ENCODE peak calls at places on chromosomes 1 and 21, in ten cellular contexts. K is stimulated activated CD8-positive, alpha-beta memory T cell treated with anti-CD3 and anti-CD28 coated beads, Interleukin-2, amount 100 ng/mL, for 1 hour; V is H7; W is stimulated activated naive CD8-positive, alpha-beta T cell treated with anti-CD3 and anti-CD28 coated beads, Interleukin-15, amount 100 ng/mL, for 72 hours; G is GM20000; M is colonic mucosa; O is left lobe of liver; H is midbrain; T is heart right ventricle; C is cardiac fibroblast. L is an unnamed sample.

GRCh38 chr1:196960854-196961253 is 16.5 kb upstream of the CFHR5 start:
- DNase-seq in K (no peak), V (no peak), W (no peak), G (no peak), M (no peak), O (no peak), H (no peak), T (no peak), C (no peak), L (no peak)

GRCh38 chr1:214310010-214310409 is 29.1 kb downstream of the SMYD2 start:
- DNase-seq in K (no peak), V (no peak), W (no peak), G (no peak), M (no peak), O (no peak), H (no peak), T (no peak), C (no peak), L (no peak)

GRCh38 chr1:12415239-12415543 is 185.4 kb downstream of the VPS13D start:
- DNase-seq in K (no peak), V (no peak), W (no peak), G (no peak), M (no peak), O (no peak), H (no peak), T (no peak), C (peak; percentile 51), L (no peak)

GRCh38 chr1:205991237-205991636 is 12.0 kb downstream of the RAB7B start:
- DNase-seq in K (no peak), V (no peak), W (no peak), G (no peak), M (no peak), O (no peak), H (no peak), T (no peak), C (peak; percentile 34), L (no peak)

GRCh38 chr1:29233693-29234092 is 2.6 kb upstream of the PTPRU start:
- DNase-seq in K (no peak), V (no peak), W (no peak), G (no peak), M (no peak), O (no peak), H (no peak), T (no peak), C (no peak), L (no peak)

GRCh38 chr1:82319526-82319925 is 518.8 kb downstream of the ADGRL2 start:
- DNase-seq in K (no peak), V (no peak), W (no peak), G (no peak), M (no peak), O (no peak), H (no peak), T (no peak), C (peak; percentile 47), L (no peak)

GRCh38 chr1:235898126-235898525 is 31.4 kb upstream of the LYST start:
- DNase-seq in K (no peak), V (no peak), W (no peak), G (no peak), M (no peak), O (no peak), H (no peak), T (no peak), C (peak; percentile 36), L (no peak)

GRCh38 chr1:61477301-61477700 is 247.6 kb downstream of the TM2D1 start:
- DNase-seq in K (no peak), V (peak; percentile 46), W (no peak), G (no peak), M (no peak), O (no peak), H (no peak), T (no peak), C (no peak), L (no peak)

GRCh38 chr1:181107711-181108110 is 19.2 kb downstream of the IER5 start:
- DNase-seq in K (no peak), V (no peak), W (no peak), G (no peak), M (no peak), O (no peak), H (no peak), T (no peak), C (no peak), L (no peak)

GRCh38 chr21:26099610-26100219 is 70.9 kb downstream of the APP start:
- DNase-seq in K (no peak), V (no peak), W (no peak), G (no peak), M (no peak), O (no peak), H (peak; percentile 38), T (no peak), C (no peak), L (peak; percentile 11)

GRCh38 chr1:10900265-10900651 is 103.8 kb upstream of the CASZ1 start:
- DNase-seq in K (no peak), V (peak; percentile 76), W (no peak), G (no peak), M (no peak), O (no peak), H (no peak), T (no peak), C (no peak), L (no peak)

GRCh38 chr1:53608676-53609075 is 130.3 kb downstream of the GLIS1 start:
- DNase-seq in K (no peak), V (no peak), W (no peak), G (no peak), M (no peak), O (no peak), H (no peak), T (no peak), C (no peak), L (no peak)

GRCh38 chr1:17891205-17892110 is 136.3 kb downstream of the ACTL8 start:
- DNase-seq in K (no peak), V (peak; percentile 11), W (no peak), G (no peak), M (no peak), O (no peak), H (no peak), T (peak; percentile 66), C (no peak), L (no peak)

GRCh38 chr1:115665319-115665718 is 23.5 kb downstream of the VANGL1 start:
- DNase-seq in K (no peak), V (no peak), W (no peak), G (no peak), M (peak; percentile 65), O (no peak), H (no peak), T (no peak), C (no peak), L (no peak)

GRCh38 chr1:81848880-81849500 is 48.3 kb downstream of the ADGRL2 start:
- DNase-seq in K (no peak), V (peak; percentile 3), W (no peak), G (no peak), M (no peak), O (no peak), H (no peak), T (no peak), C (no peak), L (no peak)

GRCh38 chr1:32981003-32981909 is 16.6 kb upstream of the RNF19B start:
- DNase-seq in K (peak; percentile 13), V (no peak), W (peak; percentile 48), G (peak; percentile 87), M (peak; percentile 77), O (peak; percentile 52), H (peak; percentile 47), T (peak; percentile 75), C (peak; percentile 97), L (peak; percentile 81)

GRCh38 chr1:66360285-66360724 is 173.6 kb upstream of the SGIP1 start:
- DNase-seq in K (no peak), V (no peak), W (no peak), G (no peak), M (no peak), O (no peak), H (no peak), T (no peak), C (peak; percentile 39), L (no peak)

GRCh38 chr1:94045465-94046056 is 75.4 kb downstream of the ABCA4 start:
- DNase-seq in K (no peak), V (peak; percentile 86), W (peak; percentile 13), G (peak; percentile 31), M (peak; percentile 75), O (peak; percentile 67), H (peak; percentile 58), T (peak; percentile 94), C (peak; percentile 100), L (peak; percentile 93)

GRCh38 chr1:116556289-116557006 is 14.4 kb downstream of the CD58 start:
- DNase-seq in K (peak; percentile 25), V (no peak), W (peak; percentile 38), G (peak; percentile 61), M (peak; percentile 84), O (no peak), H (no peak), T (peak; percentile 43), C (peak; percentile 98), L (peak; percentile 99)

GRCh38 chr1:214422137-214422671 is 129.2 kb downstream of the PTPN14 start:
- DNase-seq in K (no peak), V (no peak), W (no peak), G (no peak), M (no peak), O (no peak), H (no peak), T (no peak), C (peak; percentile 92), L (peak; percentile 75)

GRCh38 chr1:226677121-226678020 is 61.7 kb downstream of the ITPKB start:
- DNase-seq in K (peak; percentile 50), V (no peak), W (peak; percentile 57), G (no peak), M (peak; percentile 67), O (no peak), H (peak; percentile 82), T (peak; percentile 79), C (peak; percentile 73), L (peak; percentile 98)

GRCh38 chr1:44433209-44433608 is 28.2 kb downstream of the RNF220 start:
- DNase-seq in K (no peak), V (no peak), W (no peak), G (no peak), M (no peak), O (no peak), H (no peak), T (no peak), C (peak; percentile 24), L (peak; percentile 53)

GRCh38 chr1:8259498-8260290 is 58.2 kb upstream of the SLC45A1 start:
- DNase-seq in K (no peak), V (no peak), W (no peak), G (no peak), M (peak; percentile 69), O (peak; percentile 91), H (no peak), T (no peak), C (peak; percentile 90), L (no peak)